ENCODE peak calls at places on chromosomes 1 and 21, in four cellular contexts. Z is IMR-90, D is H9, E is H1. M is an unnamed sample.

GRCh38 chr1:159012495-159012894 is 2.8 kb downstream of the IFI16 start:
- DNase-seq in Z (peak; percentile 24), D (no peak), E (no peak), M (no peak)

GRCh38 chr21:39054066-39054465 is 129.2 kb downstream of the PSMG1 start:
- DNase-seq in E (no peak), Z (no peak), D (no peak), M (no peak)

GRCh38 chr1:167821356-167821685 is 92.6 kb downstream of the ADCY10 start:
- DNase-seq in E (no peak), Z (no peak), D (no peak), M (peak; percentile 55)

GRCh38 chr21:31482460-31482859 is 138.4 kb upstream of the TIAM1 start:
- DNase-seq in Z (no peak), D (no peak), E (no peak), M (no peak)

GRCh38 chr1:58922302-58923089 is 138.6 kb upstream of the JUN start:
- DNase-seq in E (no peak), Z (peak; percentile 44), D (no peak), M (no peak)

GRCh38 chr1:9352364-9353140 is 59.9 kb downstream of the SPSB1 start:
- DNase-seq in D (peak; percentile 46), Z (no peak), E (no peak), M (no peak)

GRCh38 chr1:70440642-70441391 is 29.7 kb downstream of the CTH start:
- DNase-seq in D (no peak), Z (no peak), E (no peak), M (no peak)

GRCh38 chr1:57741521-57741920 is 317.7 kb upstream of the DAB1 start:
- DNase-seq in Z (no peak), E (no peak), D (no peak), M (no peak)

GRCh38 chr1:247111636-247112478 is 7.7 kb upstream of the ZNF669 start:
- DNase-seq in E (peak; percentile 68), D (peak; percentile 61), Z (peak; percentile 47), M (peak; percentile 37)

GRCh38 chr1:234613128-234613875 is 3.3 kb upstream of the IRF2BP2 start:
- DNase-seq in E (no peak), D (no peak), Z (peak; percentile 92), M (no peak)

GRCh38 chr1:177439301-177439700 is 268.5 kb downstream of the BRINP2 start:
- DNase-seq in Z (no peak), D (no peak), E (no peak), M (no peak)

GRCh38 chr1:246447501-246447900 is 59.6 kb downstream of the SMYD3 start:
- DNase-seq in D (no peak), Z (peak; percentile 28), E (no peak), M (no peak)

GRCh38 chr1:101284021-101284420 is 47.2 kb downstream of the S1PR1 start:
- DNase-seq in E (no peak), Z (no peak), D (no peak), M (no peak)

GRCh38 chr1:35488346-35488745 is 68.9 kb downstream of the KIAA0319L start:
- DNase-seq in D (no peak), Z (peak; percentile 3), E (no peak), M (no peak)

GRCh38 chr1:230708631-230709580 is 5.0 kb downstream of the AGT start:
- DNase-seq in Z (no peak), D (no peak), E (no peak), M (no peak)

GRCh38 chr1:22077728-22078127 is 25.2 kb downstream of the CDC42 start:
- DNase-seq in D (no peak), Z (peak; percentile 44), E (no peak), M (no peak)

GRCh38 chr1:217525773-217526490 is 105.0 kb downstream of the GPATCH2 start:
- DNase-seq in E (no peak), Z (peak; percentile 34), D (no peak), M (no peak)

GRCh38 chr1:226634611-226635246 is 86.2 kb downstream of the STUM start:
- DNase-seq in E (no peak), Z (no peak), D (no peak), M (no peak)

GRCh38 chr21:14754259-14754604 is 208.1 kb upstream of the SAMSN1 start:
- DNase-seq in D (no peak), Z (no peak), E (no peak), M (no peak)

GRCh38 chr1:168473164-168473563 is 70.6 kb downstream of the XCL2 start:
- DNase-seq in E (no peak), Z (no peak), D (no peak), M (no peak)

GRCh38 chr1:169348356-169349036 is 19.1 kb downstream of the NME7 start:
- DNase-seq in Z (peak; percentile 68), D (no peak), E (no peak), M (peak; percentile 46)

GRCh38 chr1:39981957-39982356 is 27.0 kb downstream of the MFSD2A start:
- DNase-seq in Z (peak; percentile 93), D (peak; percentile 39), E (no peak), M (peak; percentile 74)

GRCh38 chr1:116243673-116244101 is 129.4 kb upstream of the ATP1A1 start:
- DNase-seq in D (no peak), E (no peak), Z (no peak), M (no peak)

GRCh38 chr1:56437959-56438358 is 141.4 kb downstream of the PLPP3 start:
- DNase-seq in D (no peak), E (no peak), Z (peak; percentile 38), M (peak; percentile 56)

GRCh38 chr1:47881505-47882442 is 115.4 kb downstream of the TRABD2B start:
- DNase-seq in D (no peak), Z (peak; percentile 33), E (no peak), M (no peak)

GRCh38 chr1:27513958-27514357 is 24.0 kb upstream of the WASF2 start:
- DNase-seq in Z (no peak), E (no peak), D (no peak), M (no peak)

GRCh38 chr1:53687886-53688285 is 51.1 kb downstream of the GLIS1 start:
- DNase-seq in Z (no peak), D (no peak), E (no peak), M (no peak)

GRCh38 chr21:46195595-46196195 is 11.4 kb upstream of the SPATC1L start:
- DNase-seq in D (no peak), Z (no peak), E (peak; percentile 35), M (no peak)

GRCh38 chr1:34777519-34778321 is 3.3 kb upstream of the GJB3 start:
- DNase-seq in D (no peak), Z (no peak), E (no peak), M (no peak)

GRCh38 chr1:206734499-206735142 is 36.0 kb upstream of the IL19 start:
- DNase-seq in E (peak; percentile 94), Z (peak; percentile 37), D (peak; percentile 70), M (peak; percentile 54)

GRCh38 chr1:155976062-155976912 is 2.1 kb downstream of the ARHGEF2 start:
- DNase-seq in D (peak; percentile 68), Z (peak; percentile 75), E (peak; percentile 50), M (peak; percentile 93)

GRCh38 chr1:9732123-9732971 is 80.8 kb downstream of the PIK3CD start:
- DNase-seq in E (no peak), D (no peak), Z (no peak), M (no peak)

GRCh38 chr1:229231754-229232119 is 39.2 kb upstream of the RAB4A start:
- DNase-seq in Z (no peak), E (peak; percentile 44), D (no peak), M (no peak)

GRCh38 chr21:45741691-45742090 is 98.2 kb downstream of the PCBP3 start:
- DNase-seq in Z (peak; percentile 10), D (no peak), E (no peak), M (peak; percentile 18)

GRCh38 chr1:3640113-3640932 is 9.6 kb downstream of the WRAP73 start:
- DNase-seq in D (no peak), Z (no peak), E (no peak), M (no peak)
- H4K5ac ChIP-seq in D (no peak overlapping the region), Z (no peak overlapping the region), E (no peak overlapping the region), M (no peak overlapping the region)

GRCh38 chr21:32732544-32732943 is 4.7 kb upstream of the SYNJ1 start:
- DNase-seq in Z (no peak), E (no peak), D (no peak), M (peak; percentile 32)

GRCh38 chr21:32728455-32729237 is 833 bp upstream of the SYNJ1 start:
- DNase-seq in E (no peak), D (no peak), Z (no peak), M (no peak)

GRCh38 chr21:32727478-32727727 is 410 bp downstream of the SYNJ1 start:
- DNase-seq in D (no peak), Z (no peak), E (peak; percentile 57), M (no peak)

GRCh38 chr21:32726742-32727477 is 903 bp downstream of the SYNJ1 start:
- DNase-seq in Z (peak; percentile 18), E (no peak), D (no peak), M (peak; percentile 38)

DNA sequence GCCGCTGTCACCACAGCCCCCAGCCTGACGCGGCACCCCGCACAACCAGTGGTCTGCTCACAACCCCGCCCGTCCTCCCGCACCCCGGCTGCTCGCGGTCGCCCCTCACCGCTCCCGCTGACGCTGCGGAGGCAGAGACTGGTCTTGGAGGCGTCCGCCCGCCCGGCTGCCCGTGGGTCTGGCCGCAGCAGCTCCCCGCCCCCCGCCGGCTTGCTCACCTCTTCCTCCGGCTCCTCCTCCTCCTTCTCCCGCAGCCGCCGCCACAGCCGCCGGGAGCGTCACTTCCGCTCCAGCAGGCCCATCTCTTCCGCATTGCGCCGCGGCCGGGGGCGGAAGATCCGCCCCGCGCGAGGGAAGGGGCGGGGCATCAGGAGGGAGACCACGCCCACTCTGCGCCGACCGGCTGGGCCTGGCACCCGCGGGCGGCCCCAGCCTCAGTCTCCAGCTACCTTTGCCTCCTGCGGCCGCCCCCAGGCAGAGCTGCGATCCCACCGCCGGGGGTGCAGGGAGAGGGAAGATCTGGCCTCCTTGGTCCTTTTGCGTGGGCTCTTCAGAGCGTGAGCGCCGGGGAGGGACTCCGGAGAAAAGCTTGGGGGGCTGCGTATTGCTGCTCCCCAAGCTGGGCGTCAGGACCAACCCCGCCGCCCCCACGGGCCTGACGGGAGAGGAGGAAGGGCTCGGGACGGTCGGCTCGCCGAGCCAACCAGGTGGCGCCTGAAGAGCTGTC is at the start of gene SYNJ1:
- DNase-seq in E (peak; percentile 97), D (peak; percentile 95), Z (peak; percentile 91), M (peak; percentile 97)
- H2BK15ac ChIP-seq in E (no peak within 1 kb of the TSS), D (no peak within 1 kb of the TSS), Z (no peak within 1 kb of the TSS), M (no peak within 1 kb of the TSS)

GRCh38 chr1:197393105-197393504 is 125.1 kb downstream of the CRB1 start:
- DNase-seq in E (no peak), Z (no peak), D (no peak), M (peak; percentile 25)

GRCh38 chr1:197388801-197389200 is 120.7 kb downstream of the CRB1 start:
- DNase-seq in E (no peak), D (no peak), Z (peak; percentile 9), M (no peak)

GRCh38 chr1:197393772-197394171 is 125.7 kb downstream of the CRB1 start:
- DNase-seq in Z (no peak), D (no peak), E (no peak), M (no peak)

GRCh38 chr1:197392541-197392940 is 124.5 kb downstream of the CRB1 start:
- DNase-seq in Z (no peak), D (no peak), E (no peak), M (no peak)

GRCh38 chr1:197391303-197392226 is 123.5 kb downstream of the CRB1 start:
- DNase-seq in D (no peak), E (no peak), Z (no peak), M (peak; percentile 27)
- H3K56ac ChIP-seq in D (no peak overlapping the region), E (no peak overlapping the region), Z (no peak overlapping the region), M (no peak overlapping the region)

DNA sequence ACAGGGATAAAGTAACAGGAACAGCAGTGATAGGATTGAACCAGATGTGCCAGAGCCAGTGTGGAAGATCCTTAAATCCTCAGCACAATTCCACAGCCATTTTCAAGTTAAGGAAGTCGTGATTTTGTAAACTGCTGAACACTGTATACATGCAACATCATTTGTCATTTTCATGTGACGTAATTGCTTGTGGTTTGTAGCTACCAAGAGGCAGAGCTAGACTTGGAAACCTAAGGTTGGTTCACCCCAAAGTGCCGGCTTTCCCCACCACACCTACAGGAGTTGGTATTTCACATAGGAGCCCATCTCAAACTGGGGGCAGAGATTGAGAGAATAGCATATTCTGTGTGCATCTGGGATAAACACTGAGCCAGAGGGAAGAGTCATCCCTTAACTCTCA is 113.9 kb downstream of the CAPN8 start:
- DNase-seq in Z (peak; percentile 15), D (no peak), E (no peak), M (no peak)
- H4K5ac ChIP-seq in Z (no peak overlapping the region), D (no peak overlapping the region), E (no peak overlapping the region), M (no peak overlapping the region)

M was measured in mesendoderm.